ENCODE peak calls at places on chromosomes 4 and X, in ten cellular contexts. One of them, this sample, is unnamed.

GRCh38 chrX:73562458-73562857 is 539 bp upstream of the CHIC1 start:
- DNase-seq in central memory CD8-positive, alpha-beta T cell: no peak
- DNase-seq in HCEC 1CT: no peak
- DNase-seq in suprapubic skin: no peak
- DNase-seq in GM12892: no peak
- DNase-seq in COR-L47: no peak
- DNase-seq in stimulated activated CD4-positive, alpha-beta T cell treated with anti-CD3 and anti-CD28 coated beads, TNF-alpha, amount 100 ng/mL, for 4 hours: no peak
- DNase-seq in AG04450: no peak
- DNase-seq in left lung: no peak
- DNase-seq in M059J: no peak
- DNase-seq in this sample: no peak

GRCh38 chrX:139692908-139693307 is 15.1 kb downstream of the MCF2 start:
- DNase-seq in AG04450: no peak
- DNase-seq in left lung: no peak
- DNase-seq in central memory CD8-positive, alpha-beta T cell: no peak
- DNase-seq in M059J: peak
- DNase-seq in HCEC 1CT: no peak
- DNase-seq in GM12892: no peak
- DNase-seq in stimulated activated CD4-positive, alpha-beta T cell treated with anti-CD3 and anti-CD28 coated beads, TNF-alpha, amount 100 ng/mL, for 4 hours: no peak
- DNase-seq in COR-L47: no peak
- DNase-seq in suprapubic skin: no peak
- DNase-seq in this sample: peak

GRCh38 chrX:73683236-73683859 is 120.4 kb downstream of the CHIC1 start:
- DNase-seq in AG04450: no peak
- DNase-seq in HCEC 1CT: peak
- DNase-seq in GM12892: no peak
- DNase-seq in suprapubic skin: no peak
- DNase-seq in central memory CD8-positive, alpha-beta T cell: no peak
- DNase-seq in left lung: no peak
- DNase-seq in COR-L47: no peak
- DNase-seq in stimulated activated CD4-positive, alpha-beta T cell treated with anti-CD3 and anti-CD28 coated beads, TNF-alpha, amount 100 ng/mL, for 4 hours: no peak
- DNase-seq in M059J: peak
- DNase-seq in this sample: peak

GRCh38 chr4:100721077-100721476 is 203.3 kb upstream of the EMCN start:
- DNase-seq in M059J: no peak
- DNase-seq in stimulated activated CD4-positive, alpha-beta T cell treated with anti-CD3 and anti-CD28 coated beads, TNF-alpha, amount 100 ng/mL, for 4 hours: no peak
- DNase-seq in GM12892: no peak
- DNase-seq in AG04450: no peak
- DNase-seq in central memory CD8-positive, alpha-beta T cell: no peak
- DNase-seq in suprapubic skin: no peak
- DNase-seq in HCEC 1CT: no peak
- DNase-seq in left lung: no peak
- DNase-seq in COR-L47: no peak
- DNase-seq in this sample: no peak

GRCh38 chr4:126221262-126221661 is 906.5 kb downstream of the FAT4 start:
- DNase-seq in HCEC 1CT: no peak
- DNase-seq in suprapubic skin: no peak
- DNase-seq in left lung: no peak
- DNase-seq in M059J: no peak
- DNase-seq in GM12892: no peak
- DNase-seq in AG04450: no peak
- DNase-seq in stimulated activated CD4-positive, alpha-beta T cell treated with anti-CD3 and anti-CD28 coated beads, TNF-alpha, amount 100 ng/mL, for 4 hours: no peak
- DNase-seq in central memory CD8-positive, alpha-beta T cell: no peak
- DNase-seq in COR-L47: no peak
- DNase-seq in this sample: no peak

GRCh38 chr4:44016582-44017421 is 431.8 kb downstream of the KCTD8 start:
- DNase-seq in left lung: no peak
- DNase-seq in suprapubic skin: no peak
- DNase-seq in M059J: peak
- DNase-seq in stimulated activated CD4-positive, alpha-beta T cell treated with anti-CD3 and anti-CD28 coated beads, TNF-alpha, amount 100 ng/mL, for 4 hours: no peak
- DNase-seq in HCEC 1CT: no peak
- DNase-seq in GM12892: no peak
- DNase-seq in COR-L47: peak
- DNase-seq in AG04450: no peak
- DNase-seq in central memory CD8-positive, alpha-beta T cell: no peak
- DNase-seq in this sample: peak

GRCh38 chr4:187544461-187545053 is 451.0 kb upstream of the ZFP42 start:
- DNase-seq in AG04450: no peak
- DNase-seq in M059J: peak
- DNase-seq in left lung: no peak
- DNase-seq in COR-L47: no peak
- DNase-seq in GM12892: no peak
- DNase-seq in stimulated activated CD4-positive, alpha-beta T cell treated with anti-CD3 and anti-CD28 coated beads, TNF-alpha, amount 100 ng/mL, for 4 hours: no peak
- DNase-seq in central memory CD8-positive, alpha-beta T cell: no peak
- DNase-seq in suprapubic skin: no peak
- DNase-seq in HCEC 1CT: no peak
- DNase-seq in this sample: no peak

GRCh38 chr4:57148831-57149230 is 38.6 kb upstream of the IGFBP7 start:
- DNase-seq in AG04450: no peak
- DNase-seq in left lung: no peak
- DNase-seq in central memory CD8-positive, alpha-beta T cell: no peak
- DNase-seq in suprapubic skin: no peak
- DNase-seq in stimulated activated CD4-positive, alpha-beta T cell treated with anti-CD3 and anti-CD28 coated beads, TNF-alpha, amount 100 ng/mL, for 4 hours: no peak
- DNase-seq in M059J: peak
- DNase-seq in HCEC 1CT: peak
- DNase-seq in GM12892: no peak
- DNase-seq in COR-L47: no peak
- DNase-seq in this sample: peak